ENCODE peak calls at places on chromosomes 6 and 20, in six cellular contexts. T is SK-N-MC, S is AG08396, W is PC-9, Y is HTR-8/SVneo, J is globus pallidus. E is an unnamed sample.

GRCh38 chr6:121436966-121437756 is 1.7 kb downstream of the GJA1 start:
- DNase-seq in T (no peak), S (peak; percentile 49), W (peak; percentile 14), Y (peak; percentile 43), J (no peak), E (no peak)

GRCh38 chr20:60453847-60454246 is 495.6 kb downstream of the CDH26 start:
- DNase-seq in T (no peak), S (no peak), W (no peak), Y (peak; percentile 50), J (no peak), E (no peak)

GRCh38 chr6:111870054-111870750 is 3.0 kb downstream of the FYN start:
- DNase-seq in T (no peak), S (no peak), W (no peak), Y (no peak), J (no peak), E (no peak)

GRCh38 chr6:2875840-2876207 is 27.3 kb downstream of the SERPINB9 start:
- DNase-seq in T (no peak), S (peak; percentile 55), W (no peak), Y (no peak), J (no peak), E (peak; percentile 63)

GRCh38 chr6:32868257-32868788 is 14.3 kb downstream of the PSMB9 start:
- DNase-seq in T (peak; percentile 35), S (peak; percentile 54), W (peak; percentile 67), Y (no peak), J (peak; percentile 77), E (peak; percentile 70)

GRCh38 chr20:63737940-63738686 is 1.5 kb upstream of the SLC2A4RG start:
- DNase-seq in T (no peak), S (no peak), W (no peak), Y (no peak), J (no peak), E (peak; percentile 47)

GRCh38 chr6:3231213-3232016 is 4.0 kb upstream of the TUBB2B start:
- DNase-seq in T (no peak), S (peak; percentile 76), W (peak; percentile 16), Y (peak; percentile 77), J (peak; percentile 84), E (no peak)

GRCh38 chr6:150962436-150962835 is 96.9 kb downstream of the MTHFD1L start:
- DNase-seq in T (no peak), S (no peak), W (no peak), Y (no peak), J (no peak), E (no peak)

GRCh38 chr20:8375898-8376297 is 243.8 kb downstream of the PLCB1 start:
- DNase-seq in T (no peak), S (no peak), W (no peak), Y (no peak), J (no peak), E (no peak)

GRCh38 chr6:148455225-148455624 is 112.6 kb downstream of the SASH1 start:
- DNase-seq in T (no peak), S (no peak), W (no peak), Y (no peak), J (no peak), E (no peak)

GRCh38 chr20:50635676-50636600 is 55.4 kb downstream of the RIPOR3 start:
- DNase-seq in T (peak; percentile 37), S (peak; percentile 79), W (peak; percentile 92), Y (peak; percentile 82), J (no peak), E (peak; percentile 56)

GRCh38 chr6:40348591-40348990 is 238.6 kb downstream of the LRFN2 start:
- DNase-seq in T (no peak), S (no peak), W (no peak), Y (no peak), J (no peak), E (no peak)

GRCh38 chr20:57274846-57275245 is 8.4 kb upstream of the BMP7 start:
- DNase-seq in T (no peak), S (no peak), W (no peak), Y (no peak), J (no peak), E (no peak)

GRCh38 chr6:42140051-42140450 is 2.4 kb downstream of the C6orf132 start:
- DNase-seq in T (no peak), S (peak; percentile 71), W (peak; percentile 66), Y (peak; percentile 39), J (no peak), E (peak; percentile 20)

GRCh38 chr20:62910217-62910766 is 16.0 kb downstream of the DIDO1 start:
- DNase-seq in T (no peak), S (no peak), W (no peak), Y (no peak), J (no peak), E (no peak)

GRCh38 chr20:14919473-14920157 is 582.2 kb upstream of the FLRT3 start:
- DNase-seq in T (no peak), S (no peak), W (peak; percentile 53), Y (no peak), J (peak; percentile 3), E (no peak)

GRCh38 chr6:37222125-37222967 is 35.2 kb upstream of the TBC1D22B start:
- DNase-seq in T (no peak), S (peak; percentile 71), W (peak; percentile 92), Y (peak; percentile 91), J (peak; percentile 37), E (peak; percentile 61)

GRCh38 chr20:37976862-37977261 is 56.4 kb downstream of the TTI1 start:
- DNase-seq in T (no peak), S (no peak), W (no peak), Y (no peak), J (no peak), E (no peak)

GRCh38 chr6:144152334-144152900 is 2.1 kb downstream of the STX11 start:
- DNase-seq in T (no peak), S (no peak), W (no peak), Y (no peak), J (no peak), E (no peak)

GRCh38 chr6:81753709-81754678 is 1.5 kb upstream of the TENT5A start:
- DNase-seq in T (no peak), S (peak; percentile 70), W (peak; percentile 70), Y (no peak), J (peak; percentile 74), E (peak; percentile 74)

GRCh38 chr6:21377356-21377755 is 216.2 kb upstream of the SOX4 start:
- DNase-seq in T (no peak), S (no peak), W (peak; percentile 5), Y (no peak), J (no peak), E (no peak)

GRCh38 chr6:50610562-50610961 is 102.8 kb upstream of the TFAP2D start:
- DNase-seq in T (no peak), S (no peak), W (no peak), Y (peak; percentile 3), J (no peak), E (no peak)

GRCh38 chr20:11783102-11783861 is 134.4 kb upstream of the BTBD3 start:
- DNase-seq in T (no peak), S (no peak), W (no peak), Y (no peak), J (no peak), E (no peak)

GRCh38 chr20:23362392-23363256 is 642 bp downstream of the GZF1 start:
- DNase-seq in T (no peak), S (peak; percentile 61), W (no peak), Y (no peak), J (no peak), E (no peak)

GRCh38 chr6:16721977-16722376 is 39.3 kb downstream of the ATXN1 start:
- DNase-seq in T (no peak), S (no peak), W (no peak), Y (no peak), J (no peak), E (no peak)

GRCh38 chr20:17576215-17576614 is 6.3 kb downstream of the DSTN start:
- DNase-seq in T (no peak), S (no peak), W (no peak), Y (no peak), J (no peak), E (no peak)

GRCh38 chr6:39923394-39923793 is 10.9 kb downstream of the MOCS1 start:
- DNase-seq in T (no peak), S (no peak), W (peak; percentile 2), Y (no peak), J (peak; percentile 31), E (no peak)

GRCh38 chr6:166950443-166950821 is 5.9 kb downstream of the RNASET2 start:
- DNase-seq in T (no peak), S (no peak), W (no peak), Y (no peak), J (no peak), E (peak; percentile 26)

GRCh38 chr6:95091823-95092436 is 485.4 kb upstream of the MANEA start:
- DNase-seq in T (peak; percentile 89), S (peak; percentile 6), W (no peak), Y (no peak), J (peak; percentile 58), E (no peak)

GRCh38 chr6:15800821-15801617 is 138.2 kb upstream of the DTNBP1 start:
- DNase-seq in T (no peak), S (no peak), W (no peak), Y (no peak), J (no peak), E (no peak)

GRCh38 chr6:25485820-25486559 is 166.0 kb upstream of the SCGN start:
- DNase-seq in T (no peak), S (no peak), W (no peak), Y (no peak), J (no peak), E (no peak)

GRCh38 chr6:89555751-89556150 is 82.8 kb downstream of the LYRM2 start:
- DNase-seq in T (no peak), S (no peak), W (no peak), Y (no peak), J (no peak), E (no peak)

GRCh38 chr6:148653138-148653776 is 93.6 kb upstream of the UST start:
- DNase-seq in T (no peak), S (no peak), W (no peak), Y (no peak), J (no peak), E (no peak)

GRCh38 chr20:41249371-41249770 is 68.2 kb downstream of the ZHX3 start:
- DNase-seq in T (no peak), S (peak; percentile 75), W (peak; percentile 31), Y (peak; percentile 49), J (peak; percentile 68), E (no peak)

GRCh38 chr6:154622618-154623336 is 110.4 kb upstream of the SCAF8 start:
- DNase-seq in T (no peak), S (no peak), W (no peak), Y (no peak), J (no peak), E (no peak)

GRCh38 chr6:76416821-76417605 is 344.6 kb upstream of the IMPG1 start:
- DNase-seq in T (no peak), S (no peak), W (no peak), Y (no peak), J (no peak), E (no peak)

GRCh38 chr6:30841644-30842504 is 42.4 kb upstream of the DDR1 start:
- DNase-seq in T (no peak), S (no peak), W (no peak), Y (no peak), J (no peak), E (no peak)